ENCODE peak calls at places on chromosome 20, in nine cellular contexts. V, L, Q, A, O, X, F, H and K are unnamed samples.

GRCh38 chr20:40750541-40750940 is 61.5 kb upstream of the MAFB start:
- DNase-seq in X (no peak), F (no peak), H (no peak), V (no peak), L (no peak), O (no peak), A (no peak), Q (no peak), K (no peak)

GRCh38 chr20:20083796-20084195 is 31.5 kb downstream of the CFAP61 start:
- DNase-seq in X (no peak), H (peak), V (no peak), A (peak), F (peak), Q (peak), O (no peak), L (no peak), K (peak)

GRCh38 chr20:24149175-24149574 is 160.6 kb upstream of the GGTLC1 start:
- DNase-seq in O (no peak), X (no peak), L (no peak), H (no peak), A (no peak), F (peak), V (no peak), Q (no peak), K (no peak)

GRCh38 chr20:19821605-19822004 is 63.5 kb downstream of the RIN2 start:
- DNase-seq in A (no peak), L (no peak), V (no peak), X (no peak), H (no peak), Q (no peak), F (no peak), O (no peak), K (no peak)

GRCh38 chr20:48275737-48276342 is 490.6 kb upstream of the SULF2 start:
- DNase-seq in O (no peak), F (no peak), X (no peak), A (no peak), H (no peak), V (no peak), L (no peak), Q (peak), K (peak)

GRCh38 chr20:39109933-39110818 is 148.0 kb downstream of the DHX35 start:
- DNase-seq in F (no peak), O (no peak), Q (peak), X (no peak), L (no peak), H (no peak), V (no peak), A (no peak), K (no peak)

GRCh38 chr20:62198931-62199330 is 16.1 kb downstream of the MTG2 start:
- DNase-seq in A (no peak), L (no peak), F (no peak), H (no peak), V (no peak), Q (no peak), O (no peak), X (no peak), K (no peak)

GRCh38 chr20:24762791-24763350 is 186.2 kb upstream of the CST7 start:
- DNase-seq in F (no peak), L (no peak), A (no peak), X (no peak), H (no peak), V (no peak), Q (no peak), O (no peak), K (no peak)

GRCh38 chr20:25022680-25023079 is 30.1 kb upstream of the APMAP start:
- DNase-seq in A (no peak), V (peak), Q (no peak), F (no peak), L (peak), H (no peak), O (no peak), X (no peak), K (no peak)

GRCh38 chr20:2859330-2860121 is 13.8 kb upstream of the PTPRA start:
- DNase-seq in H (peak), V (no peak), O (no peak), Q (no peak), A (no peak), X (no peak), F (peak), L (no peak), K (peak)

GRCh38 chr20:14765370-14765701 is 427.9 kb upstream of the FLRT3 start:
- DNase-seq in O (no peak), A (no peak), H (no peak), L (no peak), X (no peak), V (no peak), F (no peak), Q (no peak), K (no peak)

GRCh38 chr20:49452011-49452482 is 30.4 kb downstream of the KCNB1 start:
- DNase-seq in Q (no peak), O (no peak), L (no peak), V (no peak), H (peak), X (no peak), A (no peak), F (peak), K (peak)

DNA sequence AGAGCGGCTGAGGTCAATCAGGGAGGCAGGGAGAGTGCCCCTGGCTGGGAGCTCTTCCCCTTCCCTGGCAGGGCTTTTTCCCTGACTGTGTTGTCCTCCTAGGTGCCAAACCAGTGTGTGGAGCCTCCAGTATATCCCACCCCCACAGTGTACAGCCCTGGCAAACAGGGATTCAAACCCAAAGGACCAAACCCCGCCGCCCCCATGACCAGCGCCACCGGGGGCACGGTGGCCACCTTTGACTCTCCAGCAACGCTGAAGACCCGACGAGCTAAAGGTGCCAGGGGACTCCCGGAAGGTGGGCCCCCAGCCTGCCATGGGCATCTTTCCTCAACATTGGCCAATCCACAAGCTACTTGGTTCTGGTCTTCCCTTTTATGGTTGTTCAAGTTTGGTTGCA is 25.2 kb downstream of the ZNF341 start:
- DNase-seq in X (no peak), Q (no peak), O (no peak), A (no peak), H (no peak), F (no peak), L (no peak), V (no peak), K (no peak)
- H3K4me3 ChIP-seq in X (no peak), Q (no peak), O (no peak), A (no peak), H (no peak), F (no peak), L (no peak), V (no peak), K (no peak)

GRCh38 chr20:57483287-57484050 is 41.5 kb downstream of the CTCFL start:
- DNase-seq in X (no peak), Q (no peak), A (no peak), F (no peak), L (no peak), V (no peak), O (no peak), H (no peak), K (no peak)
- H3K4me3 ChIP-seq in X (no peak), Q (no peak), A (no peak), F (no peak), L (no peak), V (no peak), O (no peak), H (no peak), K (no peak)

DNA sequence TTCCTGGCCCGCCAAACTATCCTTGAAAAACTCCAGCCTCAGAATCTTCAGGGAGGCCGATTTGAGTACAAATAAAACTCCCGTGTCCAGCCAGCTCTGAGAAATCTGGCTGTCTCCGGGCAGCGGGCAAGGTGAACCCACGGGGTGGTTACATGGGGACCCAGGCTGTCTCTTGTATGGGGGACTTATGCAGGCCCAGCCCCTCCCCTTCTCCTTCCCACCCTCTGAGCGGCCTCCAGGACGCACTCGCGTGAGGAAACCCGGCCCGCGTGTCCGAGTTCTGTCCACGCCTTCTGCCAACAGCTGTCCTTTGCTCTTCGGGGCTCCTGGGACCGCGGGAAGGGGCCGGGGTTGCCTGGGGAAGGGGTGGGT is 36.3 kb upstream of the BLCAP start:
- DNase-seq in Q (no peak), L (no peak), O (no peak), V (no peak), F (no peak), X (no peak), A (no peak), H (no peak), K (no peak)
- H3K4me3 ChIP-seq in Q (no peak), L (no peak), O (no peak), V (no peak), F (no peak), X (no peak), A (no peak), H (no peak), K (no peak)

GRCh38 chr20:6814945-6815344 is 47.5 kb downstream of the BMP2 start:
- DNase-seq in V (no peak), F (no peak), O (no peak), A (no peak), L (no peak), X (no peak), Q (peak), H (no peak), K (no peak)
- H3K4me3 ChIP-seq in V (no peak), F (no peak), O (no peak), A (no peak), L (no peak), X (no peak), Q (no peak), H (no peak), K (no peak)

GRCh38 chr20:64220891-64221527 is 34.5 kb upstream of the PCMTD2 start:
- DNase-seq in O (peak), X (no peak), Q (no peak), F (no peak), H (no peak), A (no peak), L (no peak), V (no peak), K (no peak)
- H3K4me3 ChIP-seq in O (no peak), X (no peak), Q (no peak), F (no peak), H (no peak), A (no peak), L (no peak), V (no peak), K (no peak)

GRCh38 chr20:50692553-50692933 is 1.2 kb upstream of the RIPOR3 start:
- DNase-seq in A (no peak), O (no peak), H (no peak), Q (no peak), V (no peak), L (no peak), F (no peak), X (no peak), K (no peak)
- H3K4me3 ChIP-seq in A (no peak), O (no peak), H (no peak), Q (no peak), V (no peak), L (no peak), F (no peak), X (no peak), K (no peak)

DNA sequence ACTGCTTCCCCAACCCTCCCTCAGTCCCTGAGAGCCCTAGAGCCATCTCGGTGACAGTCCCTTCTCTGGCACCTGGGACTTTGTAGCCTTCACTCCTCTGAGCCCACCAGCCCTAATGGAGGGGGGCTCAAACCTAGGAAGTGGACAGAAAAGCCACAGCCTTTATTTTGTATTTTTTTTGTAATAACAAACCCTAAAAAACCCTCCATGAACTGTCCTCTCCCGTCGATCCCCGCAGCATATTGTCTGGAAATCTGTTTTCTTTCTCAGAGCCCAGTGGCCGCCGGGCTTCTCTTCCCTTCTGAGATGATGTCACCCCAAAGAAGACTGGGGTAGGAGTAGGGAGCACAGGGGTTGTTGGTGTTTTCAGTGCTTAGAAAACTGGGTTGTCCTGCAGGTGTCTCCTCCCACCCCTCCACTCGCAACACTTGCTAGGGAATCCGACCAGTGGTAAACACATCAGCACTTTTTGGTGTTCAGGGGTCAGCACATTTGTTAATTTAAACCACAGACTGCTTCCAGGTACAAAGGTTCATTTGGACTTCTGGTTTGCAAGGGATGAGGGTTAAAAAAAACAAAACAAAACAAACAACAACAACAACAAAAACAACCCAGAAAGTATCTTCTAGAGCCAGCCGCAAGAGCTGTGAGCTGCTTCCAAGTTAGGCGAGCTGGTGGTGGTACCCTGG is 9.9 kb downstream of the PAX1 start:
- DNase-seq in Q (no peak), O (no peak), A (no peak), X (no peak), H (no peak), V (no peak), F (no peak), L (no peak), K (no peak)
- H3K4me3 ChIP-seq in Q (no peak), O (no peak), A (no peak), X (no peak), H (no peak), V (no peak), F (no peak), L (no peak), K (no peak)

DNA sequence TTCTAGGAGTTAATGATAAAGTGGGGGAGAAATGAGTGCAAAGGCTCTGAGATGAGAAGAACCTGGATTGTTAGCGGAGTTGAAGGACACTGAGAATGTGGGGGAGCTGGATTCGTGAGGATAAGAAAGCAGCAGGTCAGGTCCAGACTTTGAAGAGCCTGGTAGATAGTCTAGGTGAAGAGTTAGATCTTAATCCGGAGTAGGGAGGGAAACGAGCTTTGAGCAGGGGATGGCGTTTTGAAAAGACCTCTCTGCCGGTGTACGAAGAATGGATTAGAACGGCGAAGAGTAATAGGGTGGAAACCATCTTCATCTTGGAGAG is 487 bp upstream of the PHF20 start:
- DNase-seq in F (no peak), A (no peak), L (no peak), O (no peak), Q (no peak), V (no peak), H (no peak), X (no peak), K (no peak)
- H3K4me3 ChIP-seq in F (peak), A (peak), L (no peak), O (no peak), Q (peak), V (peak), H (peak), X (peak), K (no peak)

GRCh38 chr20:59043698-59044097 is 1.1 kb upstream of the PRELID3B start:
- DNase-seq in X (no peak), H (no peak), Q (no peak), A (no peak), V (no peak), O (peak), F (peak), L (no peak), K (no peak)

GRCh38 chr20:59042151-59042795 is at the start of gene PRELID3B:
- DNase-seq in F (peak), X (no peak), A (peak), V (no peak), O (peak), Q (peak), H (no peak), L (peak), K (peak)

GRCh38 chr20:59039233-59039632 is 3.4 kb downstream of the PRELID3B start:
- DNase-seq in A (no peak), O (no peak), V (no peak), X (no peak), F (peak), Q (no peak), H (peak), L (no peak), K (peak)

GRCh38 chr20:59042796-59043621 is 423 bp upstream of the PRELID3B start:
- DNase-seq in F (peak), X (peak), H (peak), L (peak), V (peak), Q (peak), A (peak), O (peak), K (peak)

DNA sequence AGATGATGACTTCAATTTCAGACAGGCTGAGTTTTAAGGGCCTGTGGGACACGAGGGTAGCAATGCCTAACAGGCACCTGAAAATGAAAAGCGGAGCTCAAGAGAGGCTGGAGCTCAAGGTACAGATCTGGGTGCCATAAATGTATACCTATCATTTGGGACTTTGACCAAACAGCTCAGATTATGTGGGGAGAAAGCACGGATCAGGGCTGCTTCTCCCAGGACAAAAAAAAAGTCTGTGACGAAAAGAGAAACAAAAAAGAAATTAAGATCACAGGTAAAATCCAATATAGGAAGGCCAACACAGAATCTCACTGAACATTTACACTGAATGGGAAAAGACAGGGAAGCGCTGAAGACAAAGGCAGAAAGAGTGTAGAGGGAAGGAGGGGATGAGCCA is 1.9 kb downstream of the PRELID3B start:
- DNase-seq in F (no peak), X (no peak), L (peak), A (no peak), V (no peak), H (no peak), O (no peak), Q (no peak), K (no peak)
- H3K4me3 ChIP-seq in F (no peak), X (no peak), L (no peak), A (peak), V (no peak), H (no peak), O (no peak), Q (no peak), K (no peak)